ENCODE peak calls at places on chromosomes 7 and 10, in seven cellular contexts. D, L, W, Z, G, E and S are unnamed samples.

GRCh38 chr10:24279166-24279565 is 70.2 kb downstream of the KIAA1217 start:
- DNase-seq in D (no peak), L (no peak), W (no peak), Z (no peak), G (no peak), E (no peak), S (no peak)

GRCh38 chr10:27741173-27742091 is 4.2 kb downstream of the MKX start:
- DNase-seq in D (no peak), L (peak; percentile 65), W (peak; percentile 14), Z (no peak), G (no peak), E (no peak), S (no peak)

GRCh38 chr7:46206474-46207060 is 285.5 kb upstream of the IGFBP3 start:
- DNase-seq in D (no peak), L (no peak), W (no peak), Z (peak; percentile 32), G (no peak), E (no peak), S (no peak)

GRCh38 chr7:150978136-150978789 is at the start of gene KCNH2:
- DNase-seq in D (no peak), L (peak; percentile 84), W (no peak), Z (no peak), G (no peak), E (peak; percentile 39), S (no peak)

GRCh38 chr10:71522438-71523144 is 125.9 kb downstream of the CDH23 start:
- DNase-seq in D (no peak), L (no peak), W (no peak), Z (no peak), G (no peak), E (no peak), S (no peak)

GRCh38 chr10:25392132-25392531 is 217.3 kb downstream of the GPR158 start:
- DNase-seq in D (no peak), L (no peak), W (no peak), Z (no peak), G (no peak), E (no peak), S (no peak)

GRCh38 chr7:87961754-87962153 is 27.7 kb downstream of the ADAM22 start:
- DNase-seq in D (no peak), L (no peak), W (no peak), Z (no peak), G (no peak), E (no peak), S (no peak)

GRCh38 chr7:48528689-48529088 is 357.4 kb downstream of the ABCA13 start:
- DNase-seq in D (no peak), L (no peak), W (no peak), Z (no peak), G (no peak), E (no peak), S (no peak)

GRCh38 chr7:12942599-12942998 is 255.2 kb downstream of the ARL4A start:
- DNase-seq in D (no peak), L (no peak), W (no peak), Z (no peak), G (no peak), E (no peak), S (no peak)

GRCh38 chr10:126350216-126350992 is 37.9 kb downstream of the ADAM12 start:
- DNase-seq in D (no peak), L (no peak), W (no peak), Z (peak; percentile 90), G (peak; percentile 8), E (no peak), S (no peak)

GRCh38 chr7:17234398-17235021 is 63.9 kb upstream of the AHR start:
- DNase-seq in D (no peak), L (no peak), W (peak; percentile 14), Z (peak; percentile 95), G (peak; percentile 77), E (peak; percentile 43), S (peak; percentile 63)
- TF ChIP-seq CTCF in D (no peak), L (no peak), W (no peak), Z (no peak), G (no peak), E (no peak), S (no peak)

DNA sequence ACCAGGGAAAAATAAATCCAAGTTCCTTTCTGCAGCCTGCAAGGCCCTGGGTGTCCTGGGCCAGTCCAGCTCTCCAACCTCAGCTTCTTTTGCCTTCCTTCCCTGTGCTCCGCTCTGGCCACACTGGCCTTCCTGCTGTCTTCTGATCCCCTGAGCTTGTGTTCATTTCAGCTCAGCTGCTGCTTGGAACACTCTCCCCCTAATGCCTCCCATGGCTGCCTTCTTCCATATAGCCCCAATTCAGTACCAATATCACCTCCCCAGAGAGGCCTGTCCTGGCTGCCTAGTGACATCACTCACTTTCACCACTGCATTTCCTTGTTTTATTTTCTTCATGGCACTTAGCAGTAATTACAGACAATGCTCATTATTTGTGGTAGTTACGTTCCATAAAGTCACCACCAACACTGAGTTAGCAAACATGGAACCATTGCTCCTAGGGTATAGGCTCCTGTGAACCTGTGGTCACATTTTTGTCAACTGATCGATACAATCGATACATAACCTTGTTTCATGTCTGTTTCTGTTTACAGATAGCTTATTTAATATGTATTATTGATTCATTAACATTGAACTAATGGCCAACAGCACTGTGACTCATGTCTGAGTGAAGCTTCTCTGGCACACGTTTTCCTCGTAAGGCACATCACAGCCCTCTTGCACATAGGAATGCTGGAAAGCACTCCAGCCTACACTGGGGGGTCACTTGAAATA is 26.7 kb downstream of the GHRHR start:
- DNase-seq in D (no peak), L (no peak), W (no peak), Z (no peak), G (no peak), E (no peak), S (no peak)
- TF ChIP-seq POLR2A in D (no peak), L (no peak), W (no peak), Z (no peak), G (no peak), E (no peak), S (no peak)

DNA sequence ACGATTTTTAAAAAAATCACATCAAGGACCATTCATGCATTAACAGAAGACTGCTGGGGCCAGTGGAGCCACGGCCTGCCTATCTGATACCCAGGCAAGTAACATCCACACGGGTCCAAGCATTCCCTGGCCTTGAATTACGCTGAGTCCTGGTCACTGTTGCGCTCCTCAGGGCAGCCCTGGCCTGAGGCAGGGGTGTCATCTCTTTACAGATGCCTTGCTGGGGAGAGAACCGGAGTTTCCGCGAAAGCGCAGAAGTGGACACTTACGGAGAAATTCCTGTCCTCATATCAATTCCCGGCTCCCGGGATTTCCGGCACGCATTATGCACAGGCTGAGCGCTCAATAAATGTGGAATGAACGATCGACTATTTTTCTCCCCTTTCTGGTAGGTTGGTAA is 1.4 kb downstream of the CARD11 start:
- DNase-seq in D (no peak), L (no peak), W (no peak), Z (no peak), G (no peak), E (no peak), S (peak; percentile 56)
- H3K4me3 ChIP-seq in D (no peak overlapping the region), L (no peak overlapping the region), W (no peak overlapping the region), Z (no peak overlapping the region), G (no peak overlapping the region), E (peak overlapping the region; percentile 72), S (no peak overlapping the region)

DNA sequence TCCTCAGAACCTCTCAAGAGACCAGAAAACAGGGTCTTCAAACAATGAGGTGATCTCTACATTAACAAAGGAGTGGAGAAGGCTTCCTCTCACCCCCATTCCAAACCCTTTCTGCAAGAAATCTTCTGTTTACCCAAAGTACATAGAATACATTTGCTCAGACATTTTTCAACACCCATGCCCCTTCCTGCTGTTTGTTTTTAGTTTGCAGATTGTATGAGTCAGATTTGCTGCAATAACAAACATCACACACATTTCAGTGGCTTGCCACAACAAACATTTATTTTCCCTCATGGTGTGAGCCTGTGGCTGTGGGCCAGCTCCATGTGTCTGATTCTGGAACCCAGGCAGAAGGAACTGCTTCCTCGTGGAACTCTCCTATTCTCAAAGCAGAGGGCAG is 68.2 kb upstream of the BAIAP2L1 start:
- DNase-seq in D (no peak), L (no peak), W (no peak), Z (no peak), G (no peak), E (no peak), S (no peak)
- TF ChIP-seq CTCF in D (no peak), L (no peak), W (no peak), Z (no peak), G (no peak), E (no peak), S (no peak)

GRCh38 chr7:80918909-80919721 is at the start of gene SEMA3C:
- DNase-seq in D (peak; percentile 83), L (peak; percentile 96), W (peak; percentile 90), Z (peak; percentile 94), G (peak; percentile 78), E (peak; percentile 17), S (peak; percentile 96)
- TF ChIP-seq POLR2A in D (no peak), L (peak; percentile 64), W (peak; percentile 86), Z (peak; percentile 87), G (peak; percentile 82), E (peak; percentile 52), S (no peak)

GRCh38 chr10:129274928-129275474 is 192.0 kb upstream of the MGMT start:
- DNase-seq in D (no peak), L (no peak), W (no peak), Z (no peak), G (no peak), E (no peak), S (no peak)
- H3K4me3 ChIP-seq in D (no peak overlapping the region), L (no peak overlapping the region), W (no peak overlapping the region), Z (no peak overlapping the region), G (no peak overlapping the region), E (no peak overlapping the region), S (no peak overlapping the region)

GRCh38 chr7:128361463-128362441 is at the start of gene PRRT4:
- DNase-seq in D (no peak), L (peak; percentile 70), W (peak; percentile 27), Z (no peak), G (no peak), E (no peak), S (no peak)
- TF ChIP-seq CTCF in D (no peak), L (no peak), W (no peak), Z (no peak), G (peak; percentile 24), E (no peak), S (no peak)

DNA sequence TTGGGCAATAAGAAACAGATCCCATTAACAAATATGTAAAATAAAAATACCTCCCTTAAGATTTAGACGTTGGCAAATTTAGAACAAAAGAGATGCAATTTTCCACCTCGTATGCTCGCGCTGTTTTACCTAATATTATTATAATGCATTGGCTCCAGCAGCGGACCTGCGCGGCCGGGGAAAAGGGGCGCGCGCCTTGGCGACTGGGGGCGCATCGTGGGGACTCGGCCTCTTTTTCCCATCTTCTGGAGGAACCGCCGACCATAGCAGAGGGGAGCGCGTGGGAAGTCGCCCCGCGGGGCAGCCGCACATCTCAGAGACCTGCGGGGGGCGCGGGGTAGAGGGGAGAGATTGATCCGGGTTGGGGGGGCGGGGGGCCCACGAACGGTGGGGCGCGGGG is 139.4 kb upstream of the MKI67 start:
- DNase-seq in D (no peak), L (no peak), W (no peak), Z (no peak), G (no peak), E (no peak), S (no peak)
- TF ChIP-seq POLR2A in D (no peak), L (no peak), W (no peak), Z (no peak), G (no peak), E (no peak), S (no peak)